ENCODE peak calls at places on chromosomes 12 and 14, in eight cellular contexts. One of them, this sample, is unnamed. For H3K4me1, the result is how much of the 10 kb centered on the place peaks cover.

GRCh38 chr14:104091927-104092771 is 6.6 kb downstream of the ASPG start:
- DNase-seq in stomach: no peak
- DNase-seq in heart left ventricle: peak
- DNase-seq in ascending aorta: no peak
- DNase-seq in left lung: peak
- DNase-seq in CD8-positive, alpha-beta T cell: no peak
- DNase-seq in astrocyte: no peak
- DNase-seq in OCI-LY7: no peak
- DNase-seq in this sample: peak

GRCh38 chr14:77607741-77608302 is 8.6 kb downstream of the SPTLC2 start:
- DNase-seq in stomach: no peak
- DNase-seq in heart left ventricle: no peak
- DNase-seq in ascending aorta: no peak
- DNase-seq in left lung: no peak
- DNase-seq in CD8-positive, alpha-beta T cell: peak
- DNase-seq in astrocyte: no peak
- DNase-seq in OCI-LY7: no peak
- DNase-seq in this sample: no peak

GRCh38 chr12:38587594-38587993 is 271.0 kb downstream of the ALG10B start:
- DNase-seq in stomach: no peak
- DNase-seq in heart left ventricle: no peak
- DNase-seq in ascending aorta: no peak
- DNase-seq in left lung: no peak
- DNase-seq in CD8-positive, alpha-beta T cell: no peak
- DNase-seq in astrocyte: no peak
- DNase-seq in OCI-LY7: no peak
- DNase-seq in this sample: no peak

GRCh38 chr12:63826002-63826585 is 18.4 kb upstream of the SRGAP1 start:
- DNase-seq in stomach: no peak
- DNase-seq in heart left ventricle: no peak
- DNase-seq in ascending aorta: no peak
- DNase-seq in left lung: no peak
- DNase-seq in CD8-positive, alpha-beta T cell: no peak
- DNase-seq in astrocyte: peak
- DNase-seq in OCI-LY7: peak
- DNase-seq in this sample: no peak

GRCh38 chr12:12364787-12365441 is 8.0 kb downstream of the BORCS5 start:
- DNase-seq in stomach: no peak
- DNase-seq in heart left ventricle: no peak
- DNase-seq in ascending aorta: no peak
- DNase-seq in left lung: no peak
- DNase-seq in CD8-positive, alpha-beta T cell: no peak
- DNase-seq in astrocyte: no peak
- DNase-seq in OCI-LY7: no peak
- DNase-seq in this sample: no peak

GRCh38 chr12:26566186-26566585 is 266.8 kb downstream of the ITPR2 start:
- DNase-seq in stomach: no peak
- DNase-seq in heart left ventricle: no peak
- DNase-seq in ascending aorta: no peak
- DNase-seq in left lung: no peak
- DNase-seq in CD8-positive, alpha-beta T cell: no peak
- DNase-seq in astrocyte: no peak
- DNase-seq in OCI-LY7: no peak
- DNase-seq in this sample: no peak

GRCh38 chr14:96039633-96040311 is 610 bp downstream of the C14orf132 start:
- DNase-seq in stomach: no peak
- DNase-seq in heart left ventricle: no peak
- DNase-seq in ascending aorta: peak
- DNase-seq in left lung: no peak
- DNase-seq in CD8-positive, alpha-beta T cell: no peak
- DNase-seq in astrocyte: peak
- DNase-seq in OCI-LY7: no peak
- DNase-seq in this sample: no peak

GRCh38 chr14:99879401-99880295 is 86.4 kb downstream of the EML1 start:
- DNase-seq in stomach: no peak
- DNase-seq in heart left ventricle: no peak
- DNase-seq in ascending aorta: no peak
- DNase-seq in left lung: no peak
- DNase-seq in CD8-positive, alpha-beta T cell: no peak
- DNase-seq in astrocyte: peak
- DNase-seq in OCI-LY7: no peak
- DNase-seq in this sample: no peak

GRCh38 chr12:127270193-127270592 is 996.8 kb upstream of the TMEM132C start:
- DNase-seq in stomach: no peak
- DNase-seq in heart left ventricle: no peak
- DNase-seq in ascending aorta: no peak
- DNase-seq in left lung: no peak
- DNase-seq in CD8-positive, alpha-beta T cell: no peak
- DNase-seq in astrocyte: peak
- DNase-seq in OCI-LY7: no peak
- DNase-seq in this sample: no peak

GRCh38 chr12:130765186-130765659 is 49.1 kb upstream of the RIMBP2 start:
- DNase-seq in stomach: no peak
- DNase-seq in heart left ventricle: no peak
- DNase-seq in ascending aorta: no peak
- DNase-seq in left lung: no peak
- DNase-seq in CD8-positive, alpha-beta T cell: no peak
- DNase-seq in astrocyte: peak
- DNase-seq in OCI-LY7: peak
- DNase-seq in this sample: no peak

GRCh38 chr12:108484431-108484830 is 30.6 kb upstream of the FICD start:
- DNase-seq in stomach: no peak
- DNase-seq in heart left ventricle: no peak
- DNase-seq in ascending aorta: no peak
- DNase-seq in left lung: no peak
- DNase-seq in CD8-positive, alpha-beta T cell: no peak
- DNase-seq in astrocyte: no peak
- DNase-seq in OCI-LY7: no peak
- DNase-seq in this sample: no peak

GRCh38 chr12:53938276-53939140 is at the start of gene HOXC13:
- DNase-seq in stomach: no peak
- DNase-seq in heart left ventricle: no peak
- DNase-seq in ascending aorta: no peak
- DNase-seq in left lung: peak
- DNase-seq in CD8-positive, alpha-beta T cell: no peak
- DNase-seq in astrocyte: no peak
- DNase-seq in OCI-LY7: peak
- DNase-seq in this sample: no peak

GRCh38 chr12:117192057-117192456 is 1.8 kb upstream of the FBXO21 start:
- DNase-seq in stomach: peak
- DNase-seq in heart left ventricle: no peak
- DNase-seq in ascending aorta: no peak
- DNase-seq in left lung: no peak
- DNase-seq in CD8-positive, alpha-beta T cell: no peak
- DNase-seq in astrocyte: no peak
- DNase-seq in OCI-LY7: no peak
- DNase-seq in this sample: no peak

GRCh38 chr12:81229718-81230117 is 151.8 kb downstream of the ACSS3 start:
- DNase-seq in stomach: no peak
- DNase-seq in heart left ventricle: no peak
- DNase-seq in ascending aorta: no peak
- DNase-seq in left lung: no peak
- DNase-seq in CD8-positive, alpha-beta T cell: no peak
- DNase-seq in astrocyte: no peak
- DNase-seq in OCI-LY7: no peak
- DNase-seq in this sample: no peak

GRCh38 chr12:9798008-9798619 is 29.2 kb upstream of the KLRF1 start:
- DNase-seq in stomach: peak
- DNase-seq in heart left ventricle: no peak
- DNase-seq in ascending aorta: no peak
- DNase-seq in left lung: no peak
- DNase-seq in CD8-positive, alpha-beta T cell: peak
- DNase-seq in astrocyte: peak
- DNase-seq in OCI-LY7: peak
- DNase-seq in this sample: peak

GRCh38 chr14:26200675-26201074 is 397.2 kb downstream of the NOVA1 start:
- DNase-seq in stomach: no peak
- DNase-seq in heart left ventricle: no peak
- DNase-seq in ascending aorta: no peak
- DNase-seq in left lung: no peak
- DNase-seq in CD8-positive, alpha-beta T cell: no peak
- DNase-seq in astrocyte: peak
- DNase-seq in OCI-LY7: no peak
- DNase-seq in this sample: no peak

GRCh38 chr14:28709571-28710305 is 56.8 kb upstream of the FOXG1 start:
- DNase-seq in stomach: no peak
- DNase-seq in heart left ventricle: no peak
- DNase-seq in ascending aorta: no peak
- DNase-seq in left lung: no peak
- DNase-seq in CD8-positive, alpha-beta T cell: no peak
- DNase-seq in astrocyte: peak
- DNase-seq in OCI-LY7: no peak
- DNase-seq in this sample: no peak

GRCh38 chr12:93773122-93773871 is 96.1 kb downstream of the CRADD start:
- DNase-seq in stomach: no peak
- DNase-seq in heart left ventricle: peak
- DNase-seq in ascending aorta: no peak
- DNase-seq in left lung: no peak
- DNase-seq in CD8-positive, alpha-beta T cell: peak
- DNase-seq in astrocyte: peak
- DNase-seq in OCI-LY7: no peak
- DNase-seq in this sample: no peak

GRCh38 chr14:89486961-89487360 is 69.9 kb upstream of the FOXN3 start:
- DNase-seq in stomach: no peak
- DNase-seq in heart left ventricle: no peak
- DNase-seq in ascending aorta: no peak
- DNase-seq in left lung: no peak
- DNase-seq in CD8-positive, alpha-beta T cell: no peak
- DNase-seq in astrocyte: no peak
- DNase-seq in OCI-LY7: no peak
- DNase-seq in this sample: no peak

GRCh38 chr14:104665092-104665662 is 24.2 kb upstream of the INF2 start:
- DNase-seq in stomach: no peak
- DNase-seq in heart left ventricle: no peak
- DNase-seq in ascending aorta: no peak
- DNase-seq in left lung: no peak
- DNase-seq in CD8-positive, alpha-beta T cell: no peak
- DNase-seq in astrocyte: no peak
- DNase-seq in OCI-LY7: no peak
- DNase-seq in this sample: no peak

DNA sequence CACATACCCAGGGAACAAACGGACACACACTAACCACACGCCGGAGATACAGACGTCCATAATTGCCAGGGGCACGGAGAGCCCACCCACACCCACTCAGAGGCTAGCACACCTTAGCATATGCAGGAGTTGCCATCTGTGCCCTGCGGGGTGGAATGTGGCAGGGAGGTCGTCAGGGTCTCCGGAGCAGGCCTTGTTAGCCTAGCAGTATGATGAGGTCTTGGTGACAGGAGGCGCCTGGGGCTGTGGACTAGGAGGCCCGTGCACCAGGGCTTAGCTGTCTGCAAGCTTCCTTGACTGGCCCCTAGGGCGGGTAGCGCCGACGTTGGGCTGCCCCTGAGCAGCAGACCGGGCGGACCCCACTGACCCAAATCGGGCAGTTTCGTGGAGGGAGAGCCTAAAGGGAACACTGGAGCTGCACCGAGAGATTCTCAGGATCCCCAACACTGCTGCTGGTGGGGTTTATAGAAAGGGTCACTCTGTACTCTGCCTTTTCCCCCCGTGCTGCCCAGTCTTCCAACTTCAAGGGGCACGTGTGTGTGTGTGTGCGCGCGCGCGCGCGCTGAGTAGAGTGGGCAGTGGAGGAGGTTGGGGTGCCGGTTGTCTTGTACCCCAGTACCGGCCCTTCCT is 9.9 kb downstream of the STAC3 start:
- DNase-seq in stomach: no peak
- DNase-seq in heart left ventricle: no peak
- DNase-seq in ascending aorta: no peak
- DNase-seq in left lung: peak
- DNase-seq in CD8-positive, alpha-beta T cell: no peak
- DNase-seq in astrocyte: no peak
- DNase-seq in OCI-LY7: peak
- DNase-seq in this sample: no peak
- H3K4me1 ChIP-seq in stomach: half or more
- H3K4me1 ChIP-seq in heart left ventricle: under half
- H3K4me1 ChIP-seq in ascending aorta: half or more
- H3K4me1 ChIP-seq in left lung: half or more
- H3K4me1 ChIP-seq in CD8-positive, alpha-beta T cell: half or more
- H3K4me1 ChIP-seq in astrocyte: under half
- H3K4me1 ChIP-seq in OCI-LY7: under half
- H3K4me1 ChIP-seq in this sample: half or more

GRCh38 chr12:111443086-111443485 is 37.4 kb downstream of the SH2B3 start:
- DNase-seq in stomach: no peak
- DNase-seq in heart left ventricle: peak
- DNase-seq in ascending aorta: peak
- DNase-seq in left lung: no peak
- DNase-seq in CD8-positive, alpha-beta T cell: no peak
- DNase-seq in astrocyte: no peak
- DNase-seq in OCI-LY7: no peak
- DNase-seq in this sample: no peak
- H3K27ac ChIP-seq in stomach: no peak
- H3K27ac ChIP-seq in heart left ventricle: peak
- H3K27ac ChIP-seq in ascending aorta: peak
- H3K27ac ChIP-seq in left lung: no peak
- H3K27ac ChIP-seq in CD8-positive, alpha-beta T cell: no peak
- H3K27ac ChIP-seq in astrocyte: peak
- H3K27ac ChIP-seq in OCI-LY7: peak
- H3K27ac ChIP-seq in this sample: peak

DNA sequence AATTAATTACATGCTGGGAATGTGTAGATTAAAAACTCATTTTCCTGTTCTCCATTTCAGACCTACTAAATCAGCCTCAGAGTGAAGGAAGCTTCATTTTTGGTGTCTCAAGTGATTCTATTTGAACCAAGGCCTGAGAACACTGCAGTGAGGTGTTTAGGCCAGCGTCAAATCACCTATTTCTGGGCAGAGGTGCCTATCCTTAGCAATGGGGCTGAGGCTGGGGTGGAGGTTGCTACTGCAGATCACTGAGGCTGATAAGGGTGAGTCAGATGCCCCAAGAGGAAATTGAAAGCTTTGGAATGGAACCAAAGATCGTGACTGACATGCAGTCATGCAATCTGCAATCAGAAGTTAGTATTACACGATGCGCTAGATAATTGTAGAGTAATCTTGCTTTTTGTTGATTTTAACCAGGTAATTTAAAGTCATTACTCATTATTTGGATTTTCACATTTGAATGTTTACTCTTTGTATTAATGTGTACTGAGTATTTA is 4.4 kb downstream of the TXNRD1 start:
- DNase-seq in stomach: peak
- DNase-seq in heart left ventricle: no peak
- DNase-seq in ascending aorta: peak
- DNase-seq in left lung: no peak
- DNase-seq in CD8-positive, alpha-beta T cell: peak
- DNase-seq in astrocyte: peak
- DNase-seq in OCI-LY7: no peak
- DNase-seq in this sample: no peak
- H3K4me1 ChIP-seq in stomach: under half
- H3K4me1 ChIP-seq in heart left ventricle: under half
- H3K4me1 ChIP-seq in ascending aorta: under half
- H3K4me1 ChIP-seq in left lung: under half
- H3K4me1 ChIP-seq in CD8-positive, alpha-beta T cell: under half
- H3K4me1 ChIP-seq in astrocyte: under half
- H3K4me1 ChIP-seq in OCI-LY7: under half
- H3K4me1 ChIP-seq in this sample: under half

DNA sequence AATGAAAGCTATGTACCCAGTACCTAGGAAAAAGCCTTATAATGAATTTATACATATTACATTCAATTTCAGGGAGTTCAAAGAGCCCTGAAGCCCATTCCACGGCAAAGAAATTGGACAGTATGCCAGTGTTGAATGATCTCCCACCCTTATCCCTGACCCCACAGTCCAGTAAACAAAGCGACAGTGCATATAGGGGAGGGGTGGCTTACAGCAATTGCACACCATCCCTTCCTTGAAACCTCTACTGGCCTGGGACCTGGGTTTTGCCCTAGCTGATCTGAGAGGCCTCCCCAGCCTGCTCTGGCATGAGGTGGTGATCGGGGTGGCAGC is 17.3 kb upstream of the RND1 start:
- DNase-seq in stomach: peak
- DNase-seq in heart left ventricle: no peak
- DNase-seq in ascending aorta: no peak
- DNase-seq in left lung: no peak
- DNase-seq in CD8-positive, alpha-beta T cell: no peak
- DNase-seq in astrocyte: no peak
- DNase-seq in OCI-LY7: no peak
- DNase-seq in this sample: no peak
- H3K27ac ChIP-seq in stomach: peak
- H3K27ac ChIP-seq in heart left ventricle: no peak
- H3K27ac ChIP-seq in ascending aorta: peak
- H3K27ac ChIP-seq in left lung: peak
- H3K27ac ChIP-seq in CD8-positive, alpha-beta T cell: no peak
- H3K27ac ChIP-seq in astrocyte: peak
- H3K27ac ChIP-seq in OCI-LY7: no peak
- H3K27ac ChIP-seq in this sample: no peak